ENCODE peak calls at places on chromosomes 4 and X, in four cellular contexts. Q, D, E and A are unnamed samples.

GRCh38 chr4:86294883-86295282 is 65.0 kb downstream of the MAPK10 start:
- DNase-seq in Q (no peak), E (no peak), D (no peak), A (no peak)

GRCh38 chrX:1391370-1391706 is 575 bp downstream of the SLC25A6 start:
- DNase-seq in D (no peak), E (peak; percentile 88), Q (no peak), A (peak; percentile 15)

GRCh38 chrX:150766351-150767044 is 73.3 kb downstream of the MTMR1 start:
- DNase-seq in E (peak; percentile 28), D (no peak), Q (no peak), A (no peak)

GRCh38 chr4:124262211-124263179 is 450.0 kb downstream of the ANKRD50 start:
- DNase-seq in D (peak; percentile 67), E (peak; percentile 86), Q (peak; percentile 50), A (peak; percentile 50)

GRCh38 chr4:8473920-8474590 is 33.5 kb downstream of the TRMT44 start:
- DNase-seq in Q (no peak), D (no peak), E (no peak), A (no peak)

GRCh38 chrX:43108828-43109227 is 330.9 kb upstream of the PPP1R2C start:
- DNase-seq in Q (no peak), D (no peak), E (no peak), A (no peak)

GRCh38 chrX:103175944-103176753 is 38.8 kb upstream of the BEX4 start:
- DNase-seq in Q (peak; percentile 72), D (no peak), E (peak; percentile 52), A (peak; percentile 60)

GRCh38 chrX:47218920-47219815 is 687 bp downstream of the CDK16 start:
- DNase-seq in Q (no peak), E (peak; percentile 48), D (peak; percentile 79), A (peak; percentile 37)

GRCh38 chr4:187474238-187474637 is 521.3 kb upstream of the ZFP42 start:
- DNase-seq in E (no peak), Q (no peak), D (no peak), A (no peak)

GRCh38 chr4:151173751-151174325 is 74.4 kb downstream of the RPS3A start:
- DNase-seq in D (peak; percentile 72), Q (no peak), E (no peak), A (no peak)

GRCh38 chrX:102765794-102766193 is 45.3 kb downstream of the GPRASP3 start:
- DNase-seq in E (no peak), Q (no peak), D (peak; percentile 65), A (no peak)

GRCh38 chr4:38704755-38705154 is 40.8 kb downstream of the KLF3 start:
- DNase-seq in D (no peak), E (no peak), Q (no peak), A (no peak)

GRCh38 chr4:19776021-19776459 is 475.7 kb upstream of the SLIT2 start:
- DNase-seq in Q (no peak), D (no peak), E (no peak), A (no peak)

GRCh38 chrX:151088221-151088620 is 88.2 kb upstream of the GPR50 start:
- DNase-seq in E (no peak), Q (no peak), D (no peak), A (no peak)

GRCh38 chrX:148784859-148785655 is 284.6 kb downstream of the AFF2 start:
- DNase-seq in E (peak; percentile 16), D (no peak), Q (no peak), A (no peak)

GRCh38 chrX:117636826-117637225 is 479.8 kb downstream of the KLHL13 start:
- DNase-seq in Q (no peak), E (no peak), D (no peak), A (no peak)

GRCh38 chrX:148872153-148872540 is 371.7 kb downstream of the AFF2 start:
- DNase-seq in Q (no peak), E (no peak), D (no peak), A (no peak)

GRCh38 chrX:118459494-118459893 is 36.1 kb upstream of the DOCK11 start:
- DNase-seq in Q (no peak), E (peak; percentile 64), D (no peak), A (no peak)

GRCh38 chr4:70838972-70839536 is 636 bp downstream of the GRSF1 start:
- DNase-seq in D (peak; percentile 82), Q (peak; percentile 67), E (peak; percentile 64), A (peak; percentile 45)

GRCh38 chr4:147733614-147734344 is 1.9 kb downstream of the ARHGAP10 start:
- DNase-seq in Q (no peak), E (no peak), D (no peak), A (no peak)

GRCh38 chr4:8215001-8215427 is 15.9 kb downstream of the SH3TC1 start:
- DNase-seq in D (no peak), E (no peak), Q (peak; percentile 73), A (no peak)

GRCh38 chr4:4609622-4610334 is 67.9 kb upstream of the STX18 start:
- DNase-seq in E (no peak), D (no peak), Q (no peak), A (no peak)

GRCh38 chr4:4606321-4606720 is 64.5 kb upstream of the STX18 start:
- DNase-seq in E (no peak), Q (no peak), D (no peak), A (no peak)

GRCh38 chr4:4608214-4608537 is 66.3 kb upstream of the STX18 start:
- DNase-seq in Q (no peak), E (no peak), D (no peak), A (no peak)

GRCh38 chr4:4605849-4606248 is 64.0 kb upstream of the STX18 start:
- DNase-seq in Q (no peak), E (no peak), D (no peak), A (no peak)

DNA sequence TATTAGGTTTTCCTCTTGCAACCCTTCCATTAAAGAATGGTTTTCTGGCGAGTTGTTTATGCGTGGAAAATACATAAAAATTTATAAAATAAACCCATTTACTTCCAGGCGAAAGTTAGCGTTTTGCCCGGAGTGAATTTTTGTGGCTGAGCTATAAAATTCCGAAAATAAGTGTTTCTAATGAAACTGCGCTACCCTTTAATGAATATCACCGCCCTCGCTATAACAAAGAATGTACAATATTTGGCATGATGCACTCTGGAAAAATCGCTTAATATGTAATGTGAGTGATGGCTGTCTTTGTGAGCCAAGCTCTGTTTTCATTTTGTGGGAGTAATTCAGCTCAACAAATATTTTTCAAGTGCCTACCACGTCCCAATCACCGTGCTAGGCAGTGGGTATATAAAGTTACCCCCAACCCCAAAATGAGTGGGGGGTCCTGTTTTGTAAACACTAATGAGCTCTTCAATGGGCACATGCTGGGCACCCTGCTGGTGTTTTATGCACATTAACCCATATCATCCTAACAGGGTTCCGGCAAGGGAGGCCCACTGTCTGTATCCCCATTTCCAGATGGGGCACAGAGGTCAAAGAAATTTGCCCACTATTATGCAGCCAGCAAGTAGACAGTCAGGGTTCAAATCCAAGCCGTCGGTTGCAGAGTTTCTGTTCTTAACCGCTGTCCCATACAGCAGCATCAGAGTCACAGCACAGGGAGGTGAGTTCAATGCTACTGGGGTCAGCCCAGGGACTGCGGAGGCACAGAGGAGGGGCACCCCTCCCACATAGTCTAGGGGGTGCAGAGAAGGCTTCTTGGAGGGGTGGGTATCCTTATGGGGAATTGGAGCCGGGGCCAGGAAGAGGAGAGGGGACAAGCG is 65.7 kb upstream of the STX18 start:
- DNase-seq in D (no peak), Q (no peak), E (peak; percentile 41), A (no peak)
- TF ChIP-seq POLR2AphosphoS5 in D (no peak), Q (no peak), E (no peak), A (no peak)

GRCh38 chr4:3868841-3869572 is 102.8 kb downstream of the ADRA2C start:
- DNase-seq in D (peak; percentile 31), Q (no peak), E (no peak), A (no peak)
- H3K27me3 ChIP-seq in D (peaks cover 86% of the 10 kb centered on the region), Q (peaks cover 42% of the 10 kb centered on the region), E (peaks cover 25% of the 10 kb centered on the region), A (peaks cover 71% of the 10 kb centered on the region)

GRCh38 chr4:182938213-182938645 is 21.0 kb upstream of the DCTD start:
- DNase-seq in D (peak; percentile 81), Q (peak; percentile 77), E (peak; percentile 83), A (peak; percentile 76)
- TF ChIP-seq POLR2AphosphoS5 in D (no peak), Q (no peak), E (no peak), A (no peak)

GRCh38 chr4:80266902-80267380 is 477 bp downstream of the FGF5 start:
- DNase-seq in D (no peak), E (peak; percentile 49), Q (no peak), A (no peak)
- H3K27me3 ChIP-seq in D (peaks cover 86% of the 10 kb centered on the region), E (peaks cover 100% of the 10 kb centered on the region), Q (peaks cover 67% of the 10 kb centered on the region), A (peaks cover 72% of the 10 kb centered on the region)

GRCh38 chr4:80409798-80410197 is 74.3 kb downstream of the CFAP299 start:
- DNase-seq in E (no peak), Q (no peak), D (no peak), A (no peak)

GRCh38 chr4:80412322-80412721 is 76.8 kb downstream of the CFAP299 start:
- DNase-seq in D (no peak), Q (no peak), E (no peak), A (no peak)

GRCh38 chr4:80413096-80413495 is 77.6 kb downstream of the CFAP299 start:
- DNase-seq in E (no peak), Q (no peak), D (no peak), A (no peak)

DNA sequence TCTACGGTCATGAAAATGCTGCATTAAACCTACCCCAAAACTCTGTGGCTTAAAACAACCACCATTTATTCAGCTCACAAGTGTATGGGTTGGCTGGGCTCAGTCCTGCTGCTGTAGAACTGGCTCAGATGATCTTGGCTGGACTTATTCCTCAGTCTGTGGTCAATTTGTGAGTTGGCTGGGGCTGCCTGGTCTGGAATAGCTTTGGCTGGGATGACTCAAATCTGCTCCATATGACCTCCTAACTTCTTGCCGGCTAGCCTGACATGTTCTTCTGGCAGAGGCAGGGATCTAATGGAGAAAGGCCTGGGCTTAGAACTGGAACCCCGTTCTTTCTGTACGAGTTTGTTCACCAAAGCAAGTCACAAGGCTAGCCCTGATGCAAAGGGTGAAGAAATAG is 71.7 kb downstream of the CFAP299 start:
- DNase-seq in Q (no peak), D (no peak), E (no peak), A (no peak)
- TF ChIP-seq POLR2AphosphoS5 in Q (no peak), D (no peak), E (no peak), A (no peak)

GRCh38 chrX:40140706-40141499 is 43.1 kb upstream of the BCOR start:
- DNase-seq in E (peak; percentile 70), Q (peak; percentile 71), D (peak; percentile 72), A (no peak)
- H3K27me3 ChIP-seq in E (peaks cover 15% of the 10 kb centered on the region), Q (peaks cover 23% of the 10 kb centered on the region), D (no peaks in the 10 kb centered on the region), A (peaks cover 2% of the 10 kb centered on the region)